ENCODE peak calls at places on chromosomes 12 and 14, in six cellular contexts. S is left ventricle myocardium inferior, R is AG04450, Y is fibroblast of the aortic adventitia, V is D721Med, T is lower leg skin. W is an unnamed sample.

GRCh38 chr12:22700126-22700525 is 75.2 kb downstream of the ETNK1 start:
- DNase-seq in Y (peak; percentile 60), S (no peak), T (no peak), R (no peak), V (no peak), W (no peak)

GRCh38 chr14:84465890-84466289 is 1064.1 kb upstream of the FLRT2 start:
- DNase-seq in R (no peak), V (no peak), T (no peak), Y (no peak), S (no peak), W (no peak)

GRCh38 chr14:56821177-56821576 is 10.9 kb upstream of the OTX2 start:
- DNase-seq in V (no peak), S (no peak), Y (no peak), T (no peak), R (no peak), W (no peak)

GRCh38 chr14:54337314-54337713 is 59.5 kb upstream of the CDKN3 start:
- DNase-seq in R (no peak), Y (no peak), T (no peak), S (no peak), V (no peak), W (no peak)

GRCh38 chr14:69042309-69043006 is 63.4 kb upstream of the ACTN1 start:
- DNase-seq in S (no peak), V (no peak), R (no peak), Y (no peak), T (no peak), W (no peak)

GRCh38 chr14:100522616-100523021 is 64.6 kb downstream of the BEGAIN start:
- DNase-seq in R (no peak), V (no peak), T (peak; percentile 8), S (peak; percentile 9), Y (peak; percentile 37), W (peak; percentile 7)

GRCh38 chr14:32709072-32709471 is 229.6 kb upstream of the NPAS3 start:
- DNase-seq in R (peak; percentile 36), T (peak; percentile 58), V (no peak), S (no peak), Y (peak; percentile 94), W (no peak)

GRCh38 chr14:21860172-21860571 is 186.6 kb upstream of the OR4E1 start:
- DNase-seq in T (no peak), V (no peak), Y (no peak), R (no peak), S (no peak), W (no peak)

GRCh38 chr14:106417224-106418049 is 891.1 kb downstream of the TMEM121 start:
- DNase-seq in V (no peak), T (no peak), Y (no peak), S (peak; percentile 25), R (no peak), W (peak; percentile 77)

GRCh38 chr14:54322668-54323380 is 74.0 kb upstream of the CDKN3 start:
- DNase-seq in T (no peak), S (peak; percentile 46), Y (no peak), V (no peak), R (no peak), W (no peak)

GRCh38 chr14:86673523-86673969 is 1143.6 kb downstream of the FLRT2 start:
- DNase-seq in T (peak; percentile 14), R (no peak), Y (no peak), S (no peak), V (no peak), W (no peak)

GRCh38 chr14:29745863-29746262 is 181.8 kb downstream of the PRKD1 start:
- DNase-seq in R (no peak), V (no peak), S (no peak), T (no peak), Y (no peak), W (no peak)
- TF ChIP-seq CTCF in R (no peak), V (no peak), S (no peak), T (no peak), Y (no peak), W (no peak)

DNA sequence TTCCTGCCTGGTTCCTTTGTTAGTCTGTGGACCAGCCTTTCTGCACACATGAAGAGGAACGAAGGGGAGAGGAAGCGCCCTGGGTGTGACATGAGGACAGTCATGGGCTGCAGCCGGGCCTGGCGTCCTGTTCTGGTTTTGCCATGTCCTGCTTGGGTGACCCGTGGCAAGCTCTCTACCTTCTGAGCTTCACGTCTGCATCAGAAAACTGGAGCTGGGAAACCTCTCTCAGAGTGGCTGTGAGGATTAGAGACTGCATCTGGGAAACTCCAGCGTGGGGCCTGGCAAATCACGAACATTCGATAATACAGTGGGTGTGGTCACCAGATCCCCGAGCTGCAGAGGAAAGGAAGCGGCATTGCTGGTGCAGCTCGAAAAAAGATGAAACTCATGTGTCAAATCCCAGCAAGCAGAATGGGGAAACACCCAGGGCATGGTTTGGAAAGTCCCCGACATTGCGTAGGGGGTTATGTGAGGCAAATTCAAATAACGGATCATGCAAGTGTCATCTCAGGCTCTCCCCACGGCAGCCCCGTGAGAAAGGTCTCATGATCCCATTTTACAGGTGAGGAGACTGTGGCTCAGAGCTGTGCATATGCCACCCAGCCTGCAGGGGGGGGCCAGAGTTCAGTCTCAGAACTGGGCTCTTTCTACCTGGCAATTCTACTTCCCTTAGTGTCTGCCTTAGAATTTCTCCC is 98.2 kb upstream of the VRK1 start:
- DNase-seq in R (no peak), S (no peak), V (no peak), T (no peak), Y (no peak), W (no peak)
- TF ChIP-seq CTCF in R (no peak), S (no peak), V (peak; percentile 4), T (no peak), Y (no peak), W (no peak)

DNA sequence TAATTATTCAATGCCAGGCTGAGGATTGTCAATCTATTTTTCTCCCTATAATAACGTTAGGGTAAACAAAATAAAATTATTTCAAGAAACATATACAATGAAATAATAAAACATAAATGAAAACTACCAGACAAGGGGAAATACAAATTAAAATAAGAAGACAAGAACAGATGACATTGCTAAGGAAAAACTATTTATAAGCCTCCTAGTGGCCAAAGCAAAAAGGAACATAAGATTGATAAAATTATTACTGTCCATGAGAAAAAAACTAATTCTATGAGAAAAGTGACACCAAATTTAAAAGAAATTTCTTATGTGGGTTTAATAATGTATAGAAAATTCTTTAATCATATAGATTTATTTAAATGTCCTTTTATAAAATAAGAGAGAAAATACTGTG is 294.7 kb downstream of the TTC6 start:
- DNase-seq in Y (no peak), R (no peak), S (no peak), V (no peak), T (no peak), W (no peak)
- TF ChIP-seq CTCF in Y (peak; percentile 33), R (peak; percentile 37), S (no peak), V (no peak), T (no peak), W (no peak)

DNA sequence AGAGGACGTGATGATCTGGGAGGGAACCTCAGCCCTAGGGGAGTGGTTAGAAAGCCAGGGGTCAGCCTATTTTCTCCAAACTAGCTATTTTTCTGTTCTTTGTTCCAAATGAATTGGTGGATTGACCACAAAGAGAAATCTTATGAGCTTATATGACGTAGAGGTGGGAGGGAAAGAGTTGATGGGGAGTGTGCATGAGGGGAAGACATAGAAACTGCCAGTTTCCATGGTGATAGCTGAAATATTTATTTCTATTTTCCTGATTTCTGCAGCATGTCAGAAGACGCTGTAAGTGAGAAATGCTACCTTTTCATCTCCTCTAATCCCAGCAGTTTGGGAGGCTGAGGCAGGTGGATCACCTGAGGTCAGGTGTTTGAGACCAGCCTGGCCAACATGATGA is 51.4 kb upstream of the CISTR start:
- DNase-seq in R (no peak), Y (no peak), S (no peak), V (no peak), T (no peak), W (no peak)
- TF ChIP-seq CTCF in R (no peak), Y (no peak), S (no peak), V (no peak), T (no peak), W (no peak)

GRCh38 chr14:98137626-98138025 is 1134.4 kb downstream of the BCL11B start:
- DNase-seq in V (no peak), R (no peak), T (no peak), S (no peak), Y (no peak), W (no peak)

GRCh38 chr14:98140862-98141261 is 1131.1 kb downstream of the BCL11B start:
- DNase-seq in V (no peak), R (no peak), Y (no peak), S (no peak), T (no peak), W (no peak)

GRCh38 chr14:98136420-98136819 is 1135.6 kb downstream of the BCL11B start:
- DNase-seq in R (no peak), T (no peak), S (no peak), V (no peak), Y (no peak), W (no peak)

GRCh38 chr14:98136019-98136418 is 1136.0 kb downstream of the BCL11B start:
- DNase-seq in S (no peak), T (no peak), V (no peak), R (no peak), Y (no peak), W (no peak)

GRCh38 chr14:98138666-98139065 is 1133.3 kb downstream of the BCL11B start:
- DNase-seq in R (no peak), S (no peak), V (no peak), Y (peak; percentile 5), T (peak; percentile 47), W (peak; percentile 27)
- TF ChIP-seq CTCF in R (no peak), S (peak; percentile 36), V (peak; percentile 53), Y (no peak), T (no peak), W (peak; percentile 76)

DNA sequence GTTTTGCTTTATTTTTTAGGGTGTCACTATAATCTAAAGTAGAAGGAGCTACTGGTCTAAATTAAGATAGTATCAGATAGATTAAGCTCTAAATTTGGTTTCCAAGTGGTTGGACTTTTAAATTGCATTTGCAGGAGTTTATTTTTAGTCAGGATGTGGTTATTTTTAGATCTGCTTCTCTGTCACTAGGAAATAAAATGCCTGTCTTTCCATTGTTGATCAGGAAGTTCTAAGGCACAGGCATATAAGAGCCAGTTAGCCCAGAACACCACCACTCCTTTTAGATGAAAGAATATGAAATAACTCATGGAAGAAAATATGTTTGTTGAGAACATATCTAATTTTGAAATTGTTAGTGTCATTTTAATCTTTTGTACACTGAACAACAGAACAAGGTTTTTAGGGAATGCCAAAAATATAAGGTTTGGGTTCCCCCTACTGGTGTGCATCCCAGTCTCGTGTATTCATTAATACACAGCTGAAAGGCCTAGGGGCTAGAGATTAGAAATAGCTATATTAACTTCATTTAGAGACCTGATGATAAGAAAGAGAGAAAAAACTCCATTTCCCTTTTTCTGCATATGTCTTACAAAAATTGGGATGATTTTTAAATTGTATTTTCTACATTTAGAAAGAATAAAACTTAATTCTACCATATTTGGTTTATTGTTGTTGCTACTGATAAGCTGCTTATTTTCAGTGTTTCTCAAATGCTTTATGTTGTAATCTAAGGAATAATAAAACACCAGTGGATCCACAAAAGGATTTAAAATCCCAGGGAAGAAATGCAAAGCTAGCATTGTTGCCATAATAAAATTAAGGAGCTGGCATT is 67.2 kb downstream of the RIC8B start:
- DNase-seq in T (peak; percentile 22), R (no peak), Y (peak; percentile 74), S (no peak), V (no peak), W (no peak)
- TF ChIP-seq CTCF in T (no peak), R (peak; percentile 71), Y (peak; percentile 72), S (peak; percentile 69), V (peak; percentile 83), W (peak; percentile 37)